ENCODE peak calls at places on chromosomes 7 and 10, in nine cellular contexts. One of them, this sample, is unnamed.

GRCh38 chr7:1611708-1612241 is 41.9 kb upstream of the PSMG3 start:
- DNase-seq in fibroblast of lung: peak
- DNase-seq in dermis microvascular lymphatic vessel endothelial cell: no peak
- DNase-seq in NCI-H2081: no peak
- DNase-seq in tibial artery: no peak
- DNase-seq in HEK293T: no peak
- DNase-seq in PC-3: peak
- DNase-seq in activated CD8-positive, alpha-beta memory T cell treated with anti-CD3 and anti-CD28 coated beads for 4 hours: no peak
- DNase-seq in cardiac muscle cell: peak
- DNase-seq in this sample: no peak

GRCh38 chr7:108280136-108280535 is 150.0 kb upstream of the LAMB4 start:
- DNase-seq in tibial artery: no peak
- DNase-seq in cardiac muscle cell: peak
- DNase-seq in fibroblast of lung: no peak
- DNase-seq in dermis microvascular lymphatic vessel endothelial cell: no peak
- DNase-seq in PC-3: no peak
- DNase-seq in NCI-H2081: peak
- DNase-seq in HEK293T: no peak
- DNase-seq in activated CD8-positive, alpha-beta memory T cell treated with anti-CD3 and anti-CD28 coated beads for 4 hours: no peak
- DNase-seq in this sample: peak

GRCh38 chr7:41694490-41694889 is 8.4 kb downstream of the INHBA start:
- DNase-seq in cardiac muscle cell: no peak
- DNase-seq in PC-3: no peak
- DNase-seq in activated CD8-positive, alpha-beta memory T cell treated with anti-CD3 and anti-CD28 coated beads for 4 hours: no peak
- DNase-seq in tibial artery: no peak
- DNase-seq in dermis microvascular lymphatic vessel endothelial cell: no peak
- DNase-seq in fibroblast of lung: no peak
- DNase-seq in HEK293T: no peak
- DNase-seq in NCI-H2081: no peak
- DNase-seq in this sample: no peak

GRCh38 chr10:59181668-59182067 is 5.2 kb downstream of the PHYHIPL start:
- DNase-seq in fibroblast of lung: peak
- DNase-seq in PC-3: peak
- DNase-seq in NCI-H2081: peak
- DNase-seq in cardiac muscle cell: peak
- DNase-seq in activated CD8-positive, alpha-beta memory T cell treated with anti-CD3 and anti-CD28 coated beads for 4 hours: no peak
- DNase-seq in HEK293T: peak
- DNase-seq in tibial artery: no peak
- DNase-seq in dermis microvascular lymphatic vessel endothelial cell: no peak
- DNase-seq in this sample: peak

GRCh38 chr10:10421071-10421470 is 596.6 kb upstream of the CELF2 start:
- DNase-seq in NCI-H2081: no peak
- DNase-seq in PC-3: no peak
- DNase-seq in tibial artery: no peak
- DNase-seq in activated CD8-positive, alpha-beta memory T cell treated with anti-CD3 and anti-CD28 coated beads for 4 hours: no peak
- DNase-seq in cardiac muscle cell: no peak
- DNase-seq in HEK293T: no peak
- DNase-seq in dermis microvascular lymphatic vessel endothelial cell: no peak
- DNase-seq in fibroblast of lung: no peak
- DNase-seq in this sample: no peak

GRCh38 chr10:77160679-77161078 is 476.9 kb downstream of the KCNMA1 start:
- DNase-seq in PC-3: peak
- DNase-seq in tibial artery: no peak
- DNase-seq in dermis microvascular lymphatic vessel endothelial cell: no peak
- DNase-seq in NCI-H2081: peak
- DNase-seq in HEK293T: no peak
- DNase-seq in activated CD8-positive, alpha-beta memory T cell treated with anti-CD3 and anti-CD28 coated beads for 4 hours: no peak
- DNase-seq in cardiac muscle cell: peak
- DNase-seq in fibroblast of lung: peak
- DNase-seq in this sample: peak

GRCh38 chr10:12720217-12720981 is 281.1 kb downstream of the CCDC3 start:
- DNase-seq in dermis microvascular lymphatic vessel endothelial cell: no peak
- DNase-seq in PC-3: peak
- DNase-seq in HEK293T: peak
- DNase-seq in NCI-H2081: peak
- DNase-seq in fibroblast of lung: peak
- DNase-seq in activated CD8-positive, alpha-beta memory T cell treated with anti-CD3 and anti-CD28 coated beads for 4 hours: no peak
- DNase-seq in cardiac muscle cell: peak
- DNase-seq in tibial artery: peak
- DNase-seq in this sample: peak

GRCh38 chr10:72053690-72054089 is 34.7 kb downstream of the SPOCK2 start:
- DNase-seq in fibroblast of lung: no peak
- DNase-seq in NCI-H2081: no peak
- DNase-seq in tibial artery: no peak
- DNase-seq in HEK293T: no peak
- DNase-seq in activated CD8-positive, alpha-beta memory T cell treated with anti-CD3 and anti-CD28 coated beads for 4 hours: no peak
- DNase-seq in cardiac muscle cell: no peak
- DNase-seq in dermis microvascular lymphatic vessel endothelial cell: no peak
- DNase-seq in PC-3: no peak
- DNase-seq in this sample: no peak

GRCh38 chr7:44059219-44060090 is 5.9 kb downstream of the PGAM2 start:
- DNase-seq in activated CD8-positive, alpha-beta memory T cell treated with anti-CD3 and anti-CD28 coated beads for 4 hours: no peak
- DNase-seq in dermis microvascular lymphatic vessel endothelial cell: no peak
- DNase-seq in cardiac muscle cell: no peak
- DNase-seq in PC-3: no peak
- DNase-seq in NCI-H2081: no peak
- DNase-seq in HEK293T: no peak
- DNase-seq in fibroblast of lung: no peak
- DNase-seq in tibial artery: peak
- DNase-seq in this sample: no peak

GRCh38 chr7:93894966-93895650 is 4.6 kb upstream of the TFPI2 start:
- DNase-seq in NCI-H2081: no peak
- DNase-seq in activated CD8-positive, alpha-beta memory T cell treated with anti-CD3 and anti-CD28 coated beads for 4 hours: no peak
- DNase-seq in fibroblast of lung: peak
- DNase-seq in tibial artery: no peak
- DNase-seq in PC-3: no peak
- DNase-seq in dermis microvascular lymphatic vessel endothelial cell: no peak
- DNase-seq in cardiac muscle cell: peak
- DNase-seq in HEK293T: no peak
- DNase-seq in this sample: no peak

GRCh38 chr7:6271091-6271658 is 1.2 kb downstream of the CYTH3 start:
- DNase-seq in HEK293T: peak
- DNase-seq in dermis microvascular lymphatic vessel endothelial cell: no peak
- DNase-seq in activated CD8-positive, alpha-beta memory T cell treated with anti-CD3 and anti-CD28 coated beads for 4 hours: no peak
- DNase-seq in PC-3: peak
- DNase-seq in NCI-H2081: peak
- DNase-seq in cardiac muscle cell: peak
- DNase-seq in fibroblast of lung: peak
- DNase-seq in tibial artery: peak
- DNase-seq in this sample: no peak

GRCh38 chr7:121032645-121033460 is 44.3 kb downstream of the CPED1 start:
- DNase-seq in PC-3: peak
- DNase-seq in dermis microvascular lymphatic vessel endothelial cell: no peak
- DNase-seq in HEK293T: no peak
- DNase-seq in cardiac muscle cell: no peak
- DNase-seq in tibial artery: no peak
- DNase-seq in fibroblast of lung: peak
- DNase-seq in NCI-H2081: no peak
- DNase-seq in activated CD8-positive, alpha-beta memory T cell treated with anti-CD3 and anti-CD28 coated beads for 4 hours: no peak
- DNase-seq in this sample: peak